ENCODE peak calls at places on chromosomes 12 and 14, in seven cellular contexts. G, L, A, X, K, D and O are unnamed samples.

GRCh38 chr14:23154876-23155587 is 28.4 kb downstream of the SLC7A8 start:
- DNase-seq in G (peak; percentile 89), L (peak; percentile 45), A (peak; percentile 40), X (no peak), K (peak; percentile 81), D (peak; percentile 76), O (peak; percentile 82)

GRCh38 chr14:69495341-69495921 is 10.9 kb downstream of the PLEKHD1 start:
- DNase-seq in G (no peak), L (no peak), A (no peak), X (no peak), K (no peak), D (no peak), O (no peak)

GRCh38 chr14:55339770-55340169 is 68.5 kb downstream of the FBXO34 start:
- DNase-seq in G (no peak), L (no peak), A (no peak), X (no peak), K (no peak), D (no peak), O (peak; percentile 65)

GRCh38 chr12:46300906-46301305 is 32.1 kb upstream of the SLC38A1 start:
- DNase-seq in G (no peak), L (no peak), A (no peak), X (no peak), K (no peak), D (no peak), O (no peak)

GRCh38 chr12:32482226-32482625 is 82.9 kb downstream of the FGD4 start:
- DNase-seq in G (no peak), L (no peak), A (no peak), X (no peak), K (no peak), D (no peak), O (no peak)

GRCh38 chr12:30582943-30583342 is 112.7 kb downstream of the IPO8 start:
- DNase-seq in G (no peak), L (no peak), A (no peak), X (no peak), K (no peak), D (no peak), O (peak; percentile 50)

GRCh38 chr14:32611752-32612151 is 282.7 kb downstream of the AKAP6 start:
- DNase-seq in G (no peak), L (no peak), A (no peak), X (no peak), K (peak; percentile 37), D (peak; percentile 62), O (peak; percentile 76)

GRCh38 chr14:51750542-51750941 is 98.8 kb downstream of the FRMD6 start:
- DNase-seq in G (no peak), L (no peak), A (no peak), X (no peak), K (no peak), D (no peak), O (peak; percentile 3)

GRCh38 chr12:120495189-120495722 is 657 bp upstream of the DYNLL1 start:
- DNase-seq in G (no peak), L (no peak), A (no peak), X (no peak), K (no peak), D (peak; percentile 9), O (no peak)

GRCh38 chr12:105228494-105228893 is 7.5 kb downstream of the APPL2 start:
- DNase-seq in G (no peak), L (no peak), A (no peak), X (no peak), K (peak; percentile 53), D (no peak), O (peak; percentile 43)

GRCh38 chr14:50099335-50099734 is 17.0 kb downstream of the VCPKMT start:
- DNase-seq in G (no peak), L (peak; percentile 40), A (no peak), X (no peak), K (no peak), D (peak; percentile 59), O (peak; percentile 36)

GRCh38 chr12:132611620-132612019 is 1.2 kb upstream of the LRCOL1 start:
- DNase-seq in G (no peak), L (no peak), A (no peak), X (no peak), K (no peak), D (no peak), O (no peak)

GRCh38 chr14:43116341-43116740 is 1390.7 kb downstream of the FSCB start:
- DNase-seq in G (no peak), L (peak; percentile 57), A (no peak), X (no peak), K (no peak), D (no peak), O (peak; percentile 72)

GRCh38 chr14:105467249-105467941 is 7.2 kb upstream of the CRIP2 start:
- DNase-seq in G (no peak), L (no peak), A (no peak), X (no peak), K (no peak), D (no peak), O (no peak)

GRCh38 chr14:95316826-95317225 is 2.9 kb downstream of the CLMN start:
- DNase-seq in G (no peak), L (no peak), A (no peak), X (no peak), K (no peak), D (no peak), O (no peak)

GRCh38 chr12:29858270-29858786 is 74.6 kb upstream of the TMTC1 start:
- DNase-seq in G (no peak), L (no peak), A (no peak), X (no peak), K (no peak), D (no peak), O (no peak)

GRCh38 chr12:69906411-69907216 is 81.6 kb downstream of the MYRFL start:
- DNase-seq in G (no peak), L (no peak), A (no peak), X (no peak), K (no peak), D (no peak), O (no peak)

GRCh38 chr14:73789996-73790581 is 61.5 kb upstream of the PTGR2 start:
- DNase-seq in G (peak; percentile 76), L (peak; percentile 83), A (peak; percentile 81), X (no peak), K (peak; percentile 74), D (peak; percentile 75), O (no peak)

GRCh38 chr14:30240002-30240401 is 312.4 kb upstream of the PRKD1 start:
- DNase-seq in G (no peak), L (no peak), A (no peak), X (no peak), K (no peak), D (no peak), O (no peak)

GRCh38 chr12:107511292-107511691 is 174.3 kb upstream of the PWP1 start:
- DNase-seq in G (no peak), L (no peak), A (no peak), X (no peak), K (no peak), D (no peak), O (no peak)

GRCh38 chr14:31895206-31895605 is 181.9 kb upstream of the ARHGAP5 start:
- DNase-seq in G (peak; percentile 30), L (no peak), A (no peak), X (no peak), K (peak; percentile 54), D (peak; percentile 36), O (peak; percentile 8)

GRCh38 chr12:48015129-48015528 is 10.9 kb upstream of the COL2A1 start:
- DNase-seq in G (no peak), L (no peak), A (no peak), X (no peak), K (no peak), D (no peak), O (no peak)

GRCh38 chr14:100857196-100857922 is 31.4 kb downstream of the MEG3 start:
- DNase-seq in G (no peak), L (no peak), A (no peak), X (no peak), K (no peak), D (no peak), O (no peak)